ENCODE peak calls at places on chromosomes 13 and 19, in eight cellular contexts. V is astrocyte of the spinal cord, S is left ventricle myocardium inferior, N is activated B cell treated with CpG ODN at 0.5 μM for 24 hours, I is HFF-Myc, F is fibroblast of pulmonary artery, L is Calu3, X is body of pancreas. Z is an unnamed sample.
A peak's percentile ranks its signal among the peaks of the same experiment; 100 is the strongest.

GRCh38 chr19:30450101-30450500 is 77.9 kb downstream of the ZNF536 start:
- DNase-seq in V (peak; percentile 6), S (peak; percentile 36), N (no peak), I (no peak), F (peak; percentile 2), L (no peak), X (no peak), Z (peak; percentile 10)

GRCh38 chr13:80989241-80989640 is 648.3 kb upstream of the SPRY2 start:
- DNase-seq in V (no peak), S (no peak), N (no peak), I (no peak), F (no peak), L (no peak), X (no peak), Z (no peak)

GRCh38 chr13:93450226-93450625 is 223.6 kb downstream of the GPC6 start:
- DNase-seq in V (peak; percentile 26), S (no peak), N (no peak), I (no peak), F (peak; percentile 59), L (no peak), X (no peak), Z (peak; percentile 82)

GRCh38 chr13:95492044-95492801 is 60.3 kb upstream of the CLDN10 start:
- DNase-seq in V (no peak), S (no peak), N (no peak), I (no peak), F (no peak), L (peak; percentile 42), X (no peak), Z (no peak)

GRCh38 chr19:18504886-18505610 is 16.8 kb downstream of the ELL start:
- DNase-seq in V (no peak), S (no peak), N (no peak), I (no peak), F (no peak), L (no peak), X (no peak), Z (no peak)

GRCh38 chr13:45370922-45371406 is 30.0 kb upstream of the TPT1 start:
- DNase-seq in V (peak; percentile 86), S (peak; percentile 77), N (peak; percentile 48), I (peak; percentile 37), F (peak; percentile 88), L (no peak), X (peak; percentile 70), Z (peak; percentile 82)

GRCh38 chr19:7925171-7925837 is 631 bp downstream of the CTXN1 start:
- DNase-seq in V (peak; percentile 68), S (peak; percentile 50), N (peak; percentile 75), I (no peak), F (peak; percentile 80), L (peak; percentile 68), X (peak; percentile 62), Z (peak; percentile 74)

GRCh38 chr13:31824705-31825512 is 85.6 kb downstream of the RXFP2 start:
- DNase-seq in V (peak; percentile 32), S (no peak), N (no peak), I (no peak), F (peak; percentile 43), L (no peak), X (no peak), Z (peak; percentile 69)

GRCh38 chr19:35828694-35829301 is 16.2 kb upstream of the PRODH2 start:
- DNase-seq in V (peak; percentile 59), S (peak; percentile 53), N (no peak), I (peak; percentile 54), F (peak; percentile 79), L (peak; percentile 51), X (peak; percentile 36), Z (peak; percentile 76)

GRCh38 chr13:114309806-114310410 is 4.4 kb upstream of the CHAMP1 start:
- DNase-seq in V (no peak), S (no peak), N (no peak), I (no peak), F (no peak), L (no peak), X (no peak), Z (no peak)

GRCh38 chr19:4913996-4914735 is 4.9 kb downstream of the UHRF1 start:
- DNase-seq in V (no peak), S (no peak), N (no peak), I (no peak), F (no peak), L (no peak), X (no peak), Z (no peak)

GRCh38 chr19:3722443-3723109 is 14.4 kb downstream of the TJP3 start:
- DNase-seq in V (no peak), S (no peak), N (no peak), I (no peak), F (no peak), L (peak; percentile 61), X (peak; percentile 87), Z (no peak)

GRCh38 chr19:32810452-32810851 is 59.1 kb downstream of the SLC7A9 start:
- DNase-seq in V (no peak), S (no peak), N (no peak), I (no peak), F (no peak), L (no peak), X (no peak), Z (no peak)

GRCh38 chr13:95356916-95357315 is 55.7 kb upstream of the ABCC4 start:
- DNase-seq in V (no peak), S (no peak), N (no peak), I (no peak), F (no peak), L (no peak), X (no peak), Z (no peak)

GRCh38 chr13:101019126-101019525 is 344.5 kb upstream of the TMTC4 start:
- DNase-seq in V (peak; percentile 17), S (no peak), N (no peak), I (no peak), F (no peak), L (no peak), X (no peak), Z (no peak)

GRCh38 chr13:77915676-77916075 is 3.0 kb downstream of the EDNRB start:
- DNase-seq in V (no peak), S (no peak), N (no peak), I (no peak), F (no peak), L (no peak), X (no peak), Z (no peak)

GRCh38 chr13:79435549-79435948 is 29.5 kb upstream of the RBM26 start:
- DNase-seq in V (peak; percentile 48), S (no peak), N (no peak), I (no peak), F (peak; percentile 65), L (no peak), X (no peak), Z (peak; percentile 57)

GRCh38 chr19:51127755-51128154 is 3.0 kb downstream of the SIGLEC9 start:
- DNase-seq in V (no peak), S (no peak), N (no peak), I (no peak), F (peak; percentile 86), L (no peak), X (no peak), Z (peak; percentile 69)

GRCh38 chr19:4068058-4068966 is 1.6 kb upstream of the ZBTB7A start:
- DNase-seq in V (no peak), S (no peak), N (no peak), I (no peak), F (no peak), L (no peak), X (no peak), Z (no peak)

GRCh38 chr19:42081584-42082258 is 5.8 kb downstream of the ZNF574 start:
- DNase-seq in V (peak; percentile 54), S (no peak), N (no peak), I (no peak), F (peak; percentile 67), L (peak; percentile 50), X (no peak), Z (peak; percentile 82)
- TF ChIP-seq CTCF in V (peak; percentile 76), S (peak; percentile 53), N (no peak), I (peak; percentile 64), F (peak; percentile 66), L (peak; percentile 58), X (peak; percentile 16), Z (peak; percentile 81)

DNA sequence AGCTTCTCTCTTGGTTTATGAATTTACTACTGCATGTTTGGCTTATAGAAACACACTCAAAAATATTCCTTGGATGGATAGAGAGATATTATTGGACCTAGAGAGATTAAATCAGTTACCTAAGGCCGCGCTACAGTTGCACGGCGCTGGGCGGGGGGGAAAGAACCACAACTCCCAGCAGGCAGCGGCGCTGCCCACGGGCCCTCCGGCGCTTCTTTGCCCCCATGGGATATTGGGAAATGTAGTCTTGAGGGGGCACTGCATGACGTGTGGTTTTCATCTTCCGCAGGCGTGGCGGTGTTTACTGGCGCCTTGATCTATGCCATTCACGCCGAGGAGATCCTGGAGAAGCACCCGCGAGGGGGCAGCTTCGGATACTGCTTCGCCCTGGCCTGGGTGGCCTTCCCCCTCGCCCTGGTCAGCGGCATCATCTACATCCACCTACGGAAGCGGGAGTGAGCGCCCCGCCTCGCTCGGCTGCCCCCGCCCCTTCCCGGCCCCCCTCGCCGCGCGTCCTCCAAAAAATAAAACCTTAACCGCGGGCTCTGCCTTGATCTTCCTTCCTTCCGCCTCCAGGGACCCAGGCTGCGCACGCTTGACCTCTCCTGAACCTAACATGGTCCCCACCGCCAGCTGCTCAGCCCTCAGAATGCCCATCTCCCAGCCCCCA is 4.8 kb downstream of the EMP3 start:
- DNase-seq in V (peak; percentile 56), S (peak; percentile 71), N (peak; percentile 61), I (no peak), F (no peak), L (peak; percentile 91), X (peak; percentile 86), Z (no peak)
- TF ChIP-seq CTCF in V (no peak), S (no peak), N (no peak), I (no peak), F (no peak), L (no peak), X (no peak), Z (no peak)

DNA sequence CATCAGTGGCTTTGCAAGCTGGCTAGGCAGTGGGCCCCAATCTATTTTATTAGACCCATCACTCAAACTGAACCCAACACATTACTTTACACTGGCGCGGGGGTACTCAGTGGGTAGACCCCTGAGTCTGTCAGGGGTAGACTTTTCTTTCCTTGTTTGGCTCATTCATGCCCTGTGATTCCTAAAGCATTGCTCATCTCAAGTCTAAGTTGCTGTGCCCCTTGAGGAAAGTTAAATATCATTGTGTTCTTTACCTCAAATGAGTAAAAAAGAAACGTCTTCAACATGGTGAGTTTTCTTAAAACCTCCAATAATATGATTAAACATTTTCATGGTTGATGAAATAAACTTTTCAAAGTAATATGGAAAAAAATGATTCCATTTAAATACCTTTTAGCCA is 254.8 kb downstream of the DLEU7 start:
- DNase-seq in V (no peak), S (no peak), N (no peak), I (no peak), F (no peak), L (no peak), X (no peak), Z (no peak)
- TF ChIP-seq CTCF in V (no peak), S (no peak), N (no peak), I (no peak), F (no peak), L (no peak), X (no peak), Z (no peak)

DNA sequence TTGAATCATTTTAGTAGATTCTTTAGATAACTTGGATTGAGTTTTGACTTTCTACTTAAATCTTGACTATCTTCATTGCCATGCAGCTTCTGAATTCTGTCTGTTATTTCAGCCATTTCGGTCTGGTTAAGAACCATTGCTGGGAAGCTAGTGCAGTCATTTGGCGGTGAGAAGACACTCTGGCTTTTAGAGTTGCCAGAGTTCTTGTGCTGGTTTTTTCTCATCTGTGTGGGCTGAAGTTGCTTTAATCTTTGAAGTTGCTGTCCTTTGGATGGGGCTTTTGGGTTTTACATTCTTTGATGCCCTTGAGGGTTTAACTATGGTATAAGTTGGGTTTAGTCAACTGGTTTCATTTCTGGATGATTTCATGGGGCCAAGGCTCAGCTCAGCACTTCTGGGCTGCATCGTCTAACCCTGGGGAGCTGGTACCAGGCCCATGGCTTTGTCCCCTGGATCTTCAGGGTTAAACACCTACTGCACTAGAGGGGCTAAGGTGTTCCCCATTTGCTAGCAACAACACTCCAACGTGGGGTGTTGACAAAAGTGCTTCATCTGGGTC is 10.0 kb upstream of the IGFL2 start:
- DNase-seq in V (no peak), S (no peak), N (no peak), I (no peak), F (no peak), L (no peak), X (no peak), Z (no peak)
- TF ChIP-seq CTCF in V (no peak), S (no peak), N (no peak), I (no peak), F (no peak), L (no peak), X (no peak), Z (no peak)

Z was measured in choroid plexus epithelial cell.